ENCODE peak calls at places on chromosomes 5 and 9, in four cellular contexts. K is GM12865, W is tibial artery, F is fibroblast of lung. C is an unnamed sample.
A peak's percentile ranks its signal among the peaks of the same experiment; 100 is the strongest.

GRCh38 chr5:61327761-61328753 is 4.0 kb upstream of the ZSWIM6 start:
- DNase-seq in W (no peak), F (peak; percentile 96), K (peak; percentile 81), C (no peak)

GRCh38 chr5:143801251-143801650 is 10.7 kb upstream of the HMHB1 start:
- DNase-seq in F (no peak), K (peak; percentile 61), W (no peak), C (no peak)

GRCh38 chr5:14871084-14871572 is 450 bp downstream of the ANKH start:
- DNase-seq in W (peak; percentile 36), F (no peak), K (peak; percentile 25), C (peak; percentile 38)

GRCh38 chr9:98484218-98484617 is 224.5 kb downstream of the GABBR2 start:
- DNase-seq in K (no peak), F (no peak), W (no peak), C (no peak)

GRCh38 chr9:106701611-106702010 is 161.4 kb upstream of the ZNF462 start:
- DNase-seq in K (no peak), W (no peak), F (no peak), C (no peak)

GRCh38 chr5:96084874-96085545 is 123.4 kb upstream of the ELL2 start:
- DNase-seq in W (no peak), K (no peak), F (no peak), C (no peak)

GRCh38 chr9:37486616-37487544 is 1.1 kb downstream of the POLR1E start:
- DNase-seq in K (no peak), F (peak; percentile 94), W (peak; percentile 73), C (no peak)

GRCh38 chr9:37471942-37472679 is 6.9 kb upstream of the ZBTB5 start:
- DNase-seq in K (no peak), F (peak; percentile 74), W (no peak), C (no peak)

GRCh38 chr5:15489571-15490235 is 10.3 kb upstream of the FBXL7 start:
- DNase-seq in K (no peak), W (no peak), F (no peak), C (no peak)

GRCh38 chr5:39459091-39459490 is 34.3 kb upstream of the DAB2 start:
- DNase-seq in F (peak; percentile 80), K (no peak), W (no peak), C (no peak)

GRCh38 chr9:81519816-81520215 is 169.5 kb downstream of the TLE1 start:
- DNase-seq in K (no peak), F (no peak), W (no peak), C (no peak)

GRCh38 chr9:137457406-137458193 is 1.5 kb downstream of the NSMF start:
- DNase-seq in K (no peak), W (peak; percentile 20), F (no peak), C (no peak)

GRCh38 chr9:84703793-84704192 is 34.3 kb downstream of the NTRK2 start:
- DNase-seq in F (no peak), W (no peak), K (no peak), C (no peak)

GRCh38 chr5:114360816-114361723 is 800 bp upstream of the KCNN2 start:
- DNase-seq in F (peak; percentile 45), W (no peak), K (peak; percentile 41), C (peak; percentile 74)

GRCh38 chr5:37835400-37835973 is 4.4 kb downstream of the GDNF start:
- DNase-seq in W (no peak), F (no peak), K (no peak), C (no peak)

GRCh38 chr9:116939605-116940004 is 252.5 kb downstream of the TRIM32 start:
- DNase-seq in F (peak; percentile 16), K (peak; percentile 35), W (no peak), C (no peak)

GRCh38 chr9:16884952-16885513 is 14.6 kb upstream of the BNC2 start:
- DNase-seq in F (peak; percentile 99), K (no peak), W (peak; percentile 29), C (no peak)

GRCh38 chr5:109328626-109329025 is 81.1 kb downstream of the PJA2 start:
- DNase-seq in W (no peak), K (no peak), F (no peak), C (no peak)

GRCh38 chr5:136434795-136435194 is 69.5 kb upstream of the TRPC7 start:
- DNase-seq in F (no peak), W (no peak), K (no peak), C (no peak)

DNA sequence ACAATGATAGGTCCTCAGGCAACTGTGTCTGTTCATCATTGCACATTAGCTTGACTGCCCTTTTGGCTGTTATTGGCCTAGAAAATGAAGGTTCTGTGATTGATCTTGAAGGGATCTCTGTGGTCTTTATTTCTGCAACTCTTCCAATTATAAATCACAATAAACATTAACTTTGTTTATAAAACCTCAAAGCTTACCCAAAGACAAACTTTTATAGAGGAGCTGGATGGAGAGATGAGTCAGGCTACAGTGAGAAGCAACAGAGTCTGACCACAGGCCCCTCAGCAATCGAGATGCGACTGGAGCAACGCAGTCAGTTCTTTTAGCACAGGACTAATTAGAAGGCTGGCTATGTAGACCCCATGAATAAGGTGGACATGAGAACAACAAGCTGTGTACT is 5.3 kb downstream of the MACROH2A1 start:
- DNase-seq in W (no peak), K (no peak), F (peak; percentile 64), C (no peak)
- TF ChIP-seq CTCF in W (no peak), K (no peak), F (no peak), C (no peak)

DNA sequence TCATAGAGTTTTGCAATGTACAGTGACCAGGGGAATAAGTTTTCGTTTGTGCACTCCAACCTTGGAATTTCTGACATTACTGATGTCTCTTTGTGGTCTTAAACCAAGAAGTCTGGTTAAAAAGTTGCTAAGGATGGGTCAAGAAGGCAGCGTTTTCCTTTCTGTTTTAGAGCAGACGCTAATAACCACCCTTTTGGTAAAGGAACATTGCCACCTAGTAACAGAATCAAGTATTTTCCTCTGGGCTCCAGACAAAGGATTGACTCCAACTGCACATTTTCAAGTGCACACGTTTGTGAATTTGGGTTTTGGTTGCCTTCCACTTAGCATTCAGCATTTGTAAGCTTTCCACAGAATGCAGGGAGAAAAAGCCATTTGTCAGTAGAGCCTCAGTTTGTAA is 22.2 kb upstream of the CEP78 start:
- DNase-seq in F (peak; percentile 22), K (peak; percentile 24), W (no peak), C (no peak)
- TF ChIP-seq CTCF in F (peak; percentile 31), K (peak; percentile 4), W (peak; percentile 16), C (peak; percentile 52)

DNA sequence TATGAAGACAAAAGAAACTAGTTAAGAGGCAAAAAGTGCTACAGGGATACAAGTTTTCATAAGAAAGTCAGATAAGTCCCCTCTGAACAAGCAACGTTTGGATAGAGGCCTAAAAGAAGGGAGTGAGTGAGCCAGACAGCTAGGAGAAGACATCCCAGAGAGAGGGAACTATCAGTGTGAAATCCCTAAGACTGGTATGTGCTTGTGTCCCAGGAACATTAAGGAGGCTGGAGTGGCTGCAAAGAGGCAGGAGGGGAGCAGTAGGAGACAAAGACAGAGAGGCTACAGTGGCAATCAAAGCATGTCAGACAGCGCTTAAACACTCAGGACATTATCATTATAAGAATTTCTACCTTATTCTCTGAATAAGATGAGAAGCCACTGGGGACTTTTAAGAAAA is 139.1 kb upstream of the STK32A start:
- DNase-seq in K (no peak), F (no peak), W (no peak), C (no peak)
- TF ChIP-seq CTCF in K (no peak), F (no peak), W (no peak), C (no peak)

DNA sequence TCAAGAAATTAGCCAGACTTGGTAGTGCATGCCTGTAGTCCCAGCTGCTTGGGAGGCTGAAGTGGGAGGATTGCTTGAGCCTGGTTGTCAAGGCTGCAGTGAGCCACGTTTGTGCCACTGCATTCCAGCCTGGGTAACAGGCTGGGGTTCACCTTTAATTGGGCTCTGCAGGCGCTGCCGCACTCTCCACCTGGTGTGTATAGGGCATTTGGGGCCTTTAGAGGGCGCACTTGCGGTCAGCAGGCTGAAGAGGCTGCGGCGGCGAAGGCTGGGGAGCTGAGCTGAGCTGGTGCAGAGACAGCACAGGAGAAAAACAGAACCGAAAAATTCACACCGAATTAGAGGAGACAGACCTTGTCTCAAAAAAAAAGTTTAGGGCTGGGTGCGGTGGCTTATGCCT is 31.2 kb downstream of the CDK7 start:
- DNase-seq in F (no peak), W (no peak), K (peak; percentile 15), C (no peak)
- TF ChIP-seq CTCF in F (no peak), W (no peak), K (peak; percentile 26), C (peak; percentile 56)

GRCh38 chr9:77391834-77392233 is 214.5 kb downstream of the VPS13A start:
- DNase-seq in W (no peak), K (no peak), F (no peak), C (no peak)
- TF ChIP-seq CTCF in W (no peak), K (no peak), F (no peak), C (no peak)

GRCh38 chr9:4630836-4631235 is 31.3 kb upstream of the PLPP6 start:
- DNase-seq in F (no peak), K (no peak), W (no peak), C (no peak)
- TF ChIP-seq CTCF in F (no peak), K (no peak), W (no peak), C (no peak)

GRCh38 chr9:124639637-124640036 is 131.5 kb downstream of the NR6A1 start:
- DNase-seq in F (no peak), W (no peak), K (peak; percentile 35), C (no peak)
- TF ChIP-seq CTCF in F (no peak), W (no peak), K (no peak), C (no peak)

DNA sequence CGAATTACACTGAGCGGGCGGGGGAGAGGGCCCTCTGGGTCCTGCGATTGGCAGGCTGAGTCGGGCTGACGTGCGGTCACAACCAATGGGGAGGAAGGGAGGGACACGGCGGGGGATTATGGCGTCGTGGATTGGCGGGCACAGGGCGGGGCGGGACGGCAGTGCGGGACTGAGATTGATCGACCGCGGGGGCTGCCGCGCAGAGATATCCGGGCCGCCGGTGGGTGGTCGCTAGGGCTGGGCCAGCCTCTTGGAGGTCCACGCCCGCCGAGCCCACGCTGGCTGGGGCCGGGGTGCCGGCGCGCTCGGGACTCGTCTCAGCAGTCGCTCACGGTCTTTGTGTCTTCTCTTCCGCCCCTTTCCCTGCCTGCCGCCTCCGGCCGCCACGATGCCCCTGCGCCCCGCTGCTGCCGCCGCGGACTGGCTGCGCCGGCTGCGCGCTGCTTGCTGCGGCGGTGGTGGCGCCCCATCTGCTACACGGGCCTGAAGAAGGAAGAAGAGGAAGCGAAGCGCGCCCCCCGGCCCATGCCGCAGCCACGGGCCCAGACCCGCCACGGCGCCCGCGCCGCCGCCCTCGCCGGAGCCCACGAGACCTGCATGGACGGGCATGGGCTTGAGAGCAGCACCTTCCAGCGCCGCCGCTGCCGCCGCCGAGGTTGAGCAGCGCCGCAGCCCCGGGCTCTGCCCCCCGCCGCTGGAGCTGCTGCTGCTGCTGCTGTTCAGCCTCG is at the start of gene RGMB:
- DNase-seq in F (peak; percentile 99), K (peak; percentile 98), W (peak; percentile 98), C (peak; percentile 96)
- TF ChIP-seq CTCF in F (no peak), K (peak; percentile 2), W (no peak), C (no peak)

DNA sequence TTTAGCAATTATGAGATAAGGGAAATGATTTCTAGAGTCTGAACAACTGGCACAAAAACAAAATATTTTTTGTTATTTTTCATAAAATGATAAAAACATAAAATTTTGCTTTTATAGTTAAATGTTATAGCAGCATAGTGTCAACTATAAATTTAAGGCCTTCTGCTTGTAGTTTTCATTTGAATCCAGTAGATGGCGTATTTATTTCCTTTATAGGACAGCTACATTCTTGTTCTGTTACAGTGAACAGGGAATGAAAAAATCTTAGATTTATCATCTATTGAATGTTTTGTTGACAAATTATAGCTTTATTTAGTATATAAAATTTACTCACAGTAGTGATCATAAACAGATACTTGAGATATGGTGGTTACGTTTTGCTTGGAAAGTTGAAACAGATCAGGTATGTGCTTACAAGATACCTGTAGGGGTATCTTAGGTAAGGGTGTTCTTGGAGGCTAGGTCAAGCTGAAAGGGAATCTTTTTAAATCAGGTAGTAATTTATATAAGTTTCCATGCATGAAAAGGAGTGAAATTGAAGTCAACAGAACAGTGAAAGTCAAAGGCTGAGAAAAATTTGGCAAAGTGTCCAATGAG is 239.3 kb upstream of the GRIN3A start:
- DNase-seq in K (peak; percentile 15), F (peak; percentile 23), W (no peak), C (no peak)
- TF ChIP-seq CTCF in K (peak; percentile 39), F (peak; percentile 41), W (peak; percentile 43), C (peak; percentile 79)

GRCh38 chr5:10279328-10279727 is 28.4 kb downstream of the CMBL start:
- DNase-seq in K (no peak), W (no peak), F (no peak), C (no peak)
- TF ChIP-seq CTCF in K (no peak), W (no peak), F (no peak), C (no peak)

C was measured in progenitor cell of endocrine pancreas.